ENCODE peak calls at places on chromosomes 4 and X, in nine cellular contexts. One of them, this sample, is unnamed.
A peak's percentile ranks its signal among the peaks of the same experiment; 100 is the strongest.

GRCh38 chr4:92047209-92047877 is 256.4 kb upstream of the GRID2 start:
- DNase-seq in heart left ventricle: no peak
- DNase-seq in lower leg skin: no peak
- DNase-seq in IMR-90: peak; percentile 1
- DNase-seq in gastrocnemius medialis: no peak
- DNase-seq in adrenal gland: no peak
- DNase-seq in upper lobe of left lung: no peak
- DNase-seq in testis: no peak
- DNase-seq in endothelial cell of umbilical vein: no peak
- DNase-seq in this sample: no peak

GRCh38 chrX:45743081-45743533 is 542.4 kb upstream of the DIPK2B start:
- DNase-seq in heart left ventricle: no peak
- DNase-seq in lower leg skin: no peak
- DNase-seq in IMR-90: peak; percentile 75
- DNase-seq in gastrocnemius medialis: no peak
- DNase-seq in adrenal gland: no peak
- DNase-seq in upper lobe of left lung: no peak
- DNase-seq in testis: no peak
- DNase-seq in endothelial cell of umbilical vein: peak; percentile 61
- DNase-seq in this sample: no peak

GRCh38 chrX:105526431-105526830 is 295.9 kb upstream of the NRK start:
- DNase-seq in heart left ventricle: no peak
- DNase-seq in lower leg skin: no peak
- DNase-seq in IMR-90: no peak
- DNase-seq in gastrocnemius medialis: no peak
- DNase-seq in adrenal gland: no peak
- DNase-seq in upper lobe of left lung: no peak
- DNase-seq in testis: no peak
- DNase-seq in endothelial cell of umbilical vein: no peak
- DNase-seq in this sample: no peak

GRCh38 chrX:109997786-109998452 is 5.0 kb upstream of the TMEM164 start:
- DNase-seq in heart left ventricle: no peak
- DNase-seq in lower leg skin: no peak
- DNase-seq in IMR-90: no peak
- DNase-seq in gastrocnemius medialis: no peak
- DNase-seq in adrenal gland: no peak
- DNase-seq in upper lobe of left lung: no peak
- DNase-seq in testis: no peak
- DNase-seq in endothelial cell of umbilical vein: no peak
- DNase-seq in this sample: peak; percentile 8

GRCh38 chrX:153599192-153600031 is 473 bp upstream of the CCNQ start:
- DNase-seq in heart left ventricle: peak; percentile 87
- DNase-seq in lower leg skin: peak; percentile 96
- DNase-seq in IMR-90: peak; percentile 81
- DNase-seq in gastrocnemius medialis: peak; percentile 75
- DNase-seq in adrenal gland: peak; percentile 87
- DNase-seq in upper lobe of left lung: peak; percentile 98
- DNase-seq in testis: peak; percentile 83
- DNase-seq in endothelial cell of umbilical vein: peak; percentile 83
- DNase-seq in this sample: peak; percentile 81

GRCh38 chr4:116926631-116927295 is 158.6 kb downstream of the TRAM1L1 start:
- DNase-seq in heart left ventricle: no peak
- DNase-seq in lower leg skin: no peak
- DNase-seq in IMR-90: no peak
- DNase-seq in gastrocnemius medialis: no peak
- DNase-seq in adrenal gland: no peak
- DNase-seq in upper lobe of left lung: no peak
- DNase-seq in testis: no peak
- DNase-seq in endothelial cell of umbilical vein: no peak
- DNase-seq in this sample: no peak

GRCh38 chr4:44725166-44725565 is 1.2 kb downstream of the GNPDA2 start:
- DNase-seq in heart left ventricle: no peak
- DNase-seq in lower leg skin: no peak
- DNase-seq in IMR-90: peak; percentile 5
- DNase-seq in gastrocnemius medialis: no peak
- DNase-seq in adrenal gland: no peak
- DNase-seq in upper lobe of left lung: no peak
- DNase-seq in testis: no peak
- DNase-seq in endothelial cell of umbilical vein: no peak
- DNase-seq in this sample: no peak

GRCh38 chr4:156193116-156193515 is 239.4 kb upstream of the CTSO start:
- DNase-seq in heart left ventricle: no peak
- DNase-seq in lower leg skin: no peak
- DNase-seq in IMR-90: peak; percentile 17
- DNase-seq in gastrocnemius medialis: no peak
- DNase-seq in adrenal gland: no peak
- DNase-seq in upper lobe of left lung: no peak
- DNase-seq in testis: no peak
- DNase-seq in endothelial cell of umbilical vein: peak; percentile 54
- DNase-seq in this sample: no peak

GRCh38 chr4:124121511-124121934 is 591.0 kb downstream of the ANKRD50 start:
- DNase-seq in heart left ventricle: no peak
- DNase-seq in lower leg skin: no peak
- DNase-seq in IMR-90: peak; percentile 43
- DNase-seq in gastrocnemius medialis: no peak
- DNase-seq in adrenal gland: no peak
- DNase-seq in upper lobe of left lung: no peak
- DNase-seq in testis: no peak
- DNase-seq in endothelial cell of umbilical vein: peak; percentile 58
- DNase-seq in this sample: peak; percentile 30

GRCh38 chr4:123892997-123893745 is 496.6 kb downstream of the SPRY1 start:
- DNase-seq in heart left ventricle: no peak
- DNase-seq in lower leg skin: no peak
- DNase-seq in IMR-90: peak; percentile 24
- DNase-seq in gastrocnemius medialis: no peak
- DNase-seq in adrenal gland: peak; percentile 41
- DNase-seq in upper lobe of left lung: no peak
- DNase-seq in testis: no peak
- DNase-seq in endothelial cell of umbilical vein: peak; percentile 87
- DNase-seq in this sample: no peak

GRCh38 chr4:188196134-188196735 is 57.0 kb downstream of the TRIML1 start:
- DNase-seq in heart left ventricle: no peak
- DNase-seq in lower leg skin: no peak
- DNase-seq in IMR-90: no peak
- DNase-seq in gastrocnemius medialis: no peak
- DNase-seq in adrenal gland: no peak
- DNase-seq in upper lobe of left lung: no peak
- DNase-seq in testis: no peak
- DNase-seq in endothelial cell of umbilical vein: no peak
- DNase-seq in this sample: no peak

GRCh38 chr4:138178566-138178965 is 63.6 kb downstream of the SLC7A11 start:
- DNase-seq in heart left ventricle: no peak
- DNase-seq in lower leg skin: no peak
- DNase-seq in IMR-90: peak; percentile 51
- DNase-seq in gastrocnemius medialis: no peak
- DNase-seq in adrenal gland: no peak
- DNase-seq in upper lobe of left lung: no peak
- DNase-seq in testis: no peak
- DNase-seq in endothelial cell of umbilical vein: peak; percentile 84
- DNase-seq in this sample: no peak

GRCh38 chrX:44012484-44013096 is 39.4 kb upstream of the NDP start:
- DNase-seq in heart left ventricle: no peak
- DNase-seq in lower leg skin: no peak
- DNase-seq in IMR-90: peak; percentile 41
- DNase-seq in gastrocnemius medialis: peak; percentile 7
- DNase-seq in adrenal gland: peak; percentile 76
- DNase-seq in upper lobe of left lung: no peak
- DNase-seq in testis: peak; percentile 16
- DNase-seq in endothelial cell of umbilical vein: peak; percentile 69
- DNase-seq in this sample: no peak

GRCh38 chr4:153943738-153944415 is 155.0 kb upstream of the SFRP2 start:
- DNase-seq in heart left ventricle: no peak
- DNase-seq in lower leg skin: no peak
- DNase-seq in IMR-90: no peak
- DNase-seq in gastrocnemius medialis: no peak
- DNase-seq in adrenal gland: no peak
- DNase-seq in upper lobe of left lung: no peak
- DNase-seq in testis: no peak
- DNase-seq in endothelial cell of umbilical vein: no peak
- DNase-seq in this sample: no peak
- TF ChIP-seq POLR2A in heart left ventricle: no peak
- TF ChIP-seq POLR2A in lower leg skin: no peak
- TF ChIP-seq POLR2A in IMR-90: no peak
- TF ChIP-seq POLR2A in gastrocnemius medialis: no peak
- TF ChIP-seq POLR2A in adrenal gland: no peak
- TF ChIP-seq POLR2A in upper lobe of left lung: no peak
- TF ChIP-seq POLR2A in testis: no peak
- TF ChIP-seq POLR2A in endothelial cell of umbilical vein: no peak
- TF ChIP-seq POLR2A in this sample: no peak

GRCh38 chr4:84481077-84481878 is 17.8 kb downstream of the NKX6-1 start:
- DNase-seq in heart left ventricle: no peak
- DNase-seq in lower leg skin: no peak
- DNase-seq in IMR-90: no peak
- DNase-seq in gastrocnemius medialis: no peak
- DNase-seq in adrenal gland: no peak
- DNase-seq in upper lobe of left lung: peak; percentile 68
- DNase-seq in testis: no peak
- DNase-seq in endothelial cell of umbilical vein: no peak
- DNase-seq in this sample: no peak

GRCh38 chr4:84481879-84482245 is 17.2 kb downstream of the NKX6-1 start:
- DNase-seq in heart left ventricle: no peak
- DNase-seq in lower leg skin: no peak
- DNase-seq in IMR-90: no peak
- DNase-seq in gastrocnemius medialis: no peak
- DNase-seq in adrenal gland: no peak
- DNase-seq in upper lobe of left lung: no peak
- DNase-seq in testis: peak; percentile 14
- DNase-seq in endothelial cell of umbilical vein: no peak
- DNase-seq in this sample: no peak

GRCh38 chr4:84477738-84478137 is 21.4 kb downstream of the NKX6-1 start:
- DNase-seq in heart left ventricle: no peak
- DNase-seq in lower leg skin: no peak
- DNase-seq in IMR-90: no peak
- DNase-seq in gastrocnemius medialis: no peak
- DNase-seq in adrenal gland: no peak
- DNase-seq in upper lobe of left lung: no peak
- DNase-seq in testis: no peak
- DNase-seq in endothelial cell of umbilical vein: no peak
- DNase-seq in this sample: no peak

GRCh38 chr4:84480082-84480481 is 19.0 kb downstream of the NKX6-1 start:
- DNase-seq in heart left ventricle: no peak
- DNase-seq in lower leg skin: no peak
- DNase-seq in IMR-90: no peak
- DNase-seq in gastrocnemius medialis: no peak
- DNase-seq in adrenal gland: no peak
- DNase-seq in upper lobe of left lung: no peak
- DNase-seq in testis: no peak
- DNase-seq in endothelial cell of umbilical vein: no peak
- DNase-seq in this sample: no peak

DNA sequence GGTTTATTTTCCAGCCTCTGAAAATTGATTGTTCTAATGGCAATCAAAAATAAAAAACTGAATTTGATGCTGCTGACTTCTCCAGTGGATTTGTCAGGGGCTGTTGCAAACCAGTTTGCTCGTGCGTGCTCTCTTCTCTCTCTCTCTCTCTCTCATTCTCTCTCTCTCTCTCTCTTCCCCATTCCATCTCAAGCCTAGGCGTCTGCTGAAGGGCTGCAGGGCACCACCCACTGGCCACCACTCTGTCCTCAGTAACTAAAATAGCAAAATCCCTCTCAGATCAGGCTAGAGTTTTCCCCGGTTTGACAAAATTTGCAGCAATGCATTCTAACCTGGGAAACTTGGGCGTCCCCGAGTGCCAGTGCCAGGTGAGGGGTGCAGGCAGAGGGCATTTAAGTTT is 19.4 kb downstream of the NKX6-1 start:
- DNase-seq in heart left ventricle: no peak
- DNase-seq in lower leg skin: no peak
- DNase-seq in IMR-90: no peak
- DNase-seq in gastrocnemius medialis: no peak
- DNase-seq in adrenal gland: no peak
- DNase-seq in upper lobe of left lung: no peak
- DNase-seq in testis: no peak
- DNase-seq in endothelial cell of umbilical vein: no peak
- DNase-seq in this sample: no peak
- TF ChIP-seq CTCF in heart left ventricle: no peak
- TF ChIP-seq CTCF in lower leg skin: no peak
- TF ChIP-seq CTCF in IMR-90: no peak
- TF ChIP-seq CTCF in gastrocnemius medialis: no peak
- TF ChIP-seq CTCF in adrenal gland: no peak
- TF ChIP-seq CTCF in upper lobe of left lung: no peak
- TF ChIP-seq CTCF in testis: no peak
- TF ChIP-seq CTCF in endothelial cell of umbilical vein: no peak
- TF ChIP-seq CTCF in this sample: no peak

DNA sequence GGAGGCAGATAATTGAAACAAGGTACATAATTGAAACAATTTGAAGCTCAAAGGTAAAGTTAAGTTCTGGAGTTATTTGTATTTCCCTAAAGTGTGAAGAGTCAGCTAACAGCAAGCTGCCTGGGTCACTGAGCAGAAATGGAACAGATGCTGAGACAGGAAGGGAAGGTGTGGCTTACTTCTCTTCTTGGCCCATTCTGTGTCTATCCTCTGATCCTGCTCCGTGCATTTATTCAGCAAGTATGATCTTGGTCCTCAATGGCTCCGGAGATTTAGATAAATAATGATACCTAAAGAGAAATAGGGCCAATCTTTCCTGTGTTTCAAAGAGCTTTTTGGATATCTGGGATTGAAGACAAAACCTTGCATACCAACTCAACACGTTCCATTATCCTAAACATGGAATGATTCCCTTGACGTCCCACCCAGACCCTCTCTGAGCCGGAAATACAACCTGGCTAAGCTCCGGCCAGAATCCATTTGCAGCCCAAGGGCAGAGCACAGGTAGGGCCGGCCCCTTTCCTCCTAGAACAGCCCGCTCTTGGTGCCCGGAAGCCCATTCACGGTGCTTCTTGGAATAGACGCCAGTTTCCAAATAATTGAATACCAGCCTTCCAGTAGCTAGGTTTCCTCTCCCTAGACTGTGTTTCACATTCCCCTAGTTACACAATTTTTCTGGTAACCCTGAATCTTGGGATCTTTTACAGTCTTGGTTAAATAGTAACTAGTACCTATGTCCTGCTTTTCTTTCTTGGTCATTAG is 210.9 kb downstream of the NWD2 start:
- DNase-seq in heart left ventricle: no peak
- DNase-seq in lower leg skin: no peak
- DNase-seq in IMR-90: no peak
- DNase-seq in gastrocnemius medialis: no peak
- DNase-seq in adrenal gland: no peak
- DNase-seq in upper lobe of left lung: no peak
- DNase-seq in testis: no peak
- DNase-seq in endothelial cell of umbilical vein: no peak
- DNase-seq in this sample: no peak
- TF ChIP-seq POLR2A in heart left ventricle: no peak
- TF ChIP-seq POLR2A in lower leg skin: no peak
- TF ChIP-seq POLR2A in IMR-90: no peak
- TF ChIP-seq POLR2A in gastrocnemius medialis: no peak
- TF ChIP-seq POLR2A in adrenal gland: no peak
- TF ChIP-seq POLR2A in upper lobe of left lung: peak; percentile 33
- TF ChIP-seq POLR2A in testis: no peak
- TF ChIP-seq POLR2A in endothelial cell of umbilical vein: no peak
- TF ChIP-seq POLR2A in this sample: no peak

DNA sequence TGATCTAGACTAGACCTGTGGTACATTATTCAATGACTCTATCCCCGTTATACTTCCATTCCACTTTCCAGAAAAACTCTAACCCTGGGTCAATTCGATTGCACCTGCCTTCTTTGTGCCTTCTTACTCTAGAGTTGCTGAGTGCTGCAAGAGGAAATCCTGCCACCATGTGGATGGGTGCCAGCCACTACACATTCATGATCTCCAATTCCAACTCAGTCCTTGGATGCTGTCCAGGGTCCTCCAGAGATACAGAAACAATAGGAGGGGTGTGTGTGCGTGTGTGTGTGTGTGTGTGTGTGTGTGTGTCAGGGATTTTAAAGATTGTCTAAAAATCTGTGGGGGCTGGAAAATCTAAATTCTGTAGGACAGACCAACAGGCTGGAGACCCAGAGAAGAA is 42.9 kb upstream of the INTS6L start:
- DNase-seq in heart left ventricle: peak; percentile 76
- DNase-seq in lower leg skin: no peak
- DNase-seq in IMR-90: peak; percentile 49
- DNase-seq in gastrocnemius medialis: no peak
- DNase-seq in adrenal gland: peak; percentile 89
- DNase-seq in upper lobe of left lung: no peak
- DNase-seq in testis: peak; percentile 83
- DNase-seq in endothelial cell of umbilical vein: peak; percentile 82
- DNase-seq in this sample: peak; percentile 66
- TF ChIP-seq CTCF in heart left ventricle: peak; percentile 30
- TF ChIP-seq CTCF in lower leg skin: no peak
- TF ChIP-seq CTCF in IMR-90: peak; percentile 26
- TF ChIP-seq CTCF in gastrocnemius medialis: no peak
- TF ChIP-seq CTCF in adrenal gland: peak; percentile 41
- TF ChIP-seq CTCF in upper lobe of left lung: peak; percentile 39
- TF ChIP-seq CTCF in testis: peak; percentile 26
- TF ChIP-seq CTCF in endothelial cell of umbilical vein: peak; percentile 37
- TF ChIP-seq CTCF in this sample: no peak

This sample was measured in prostate gland.